ENCODE peak calls at places on chromosomes 4 and X, in six cellular contexts. One of them, this sample, is unnamed.

GRCh38 chr4:78320353-78320935 is 231.1 kb upstream of the ANXA3 start:
- DNase-seq in cardiac muscle cell: no peak
- DNase-seq in choroid plexus epithelial cell: peak
- DNase-seq in Peyer's patch: no peak
- DNase-seq in astrocyte of the spinal cord: peak
- DNase-seq in CD8-positive, alpha-beta T cell: no peak
- DNase-seq in this sample: no peak

GRCh38 chr4:8516996-8517550 is 63.1 kb upstream of the GPR78 start:
- DNase-seq in cardiac muscle cell: no peak
- DNase-seq in choroid plexus epithelial cell: no peak
- DNase-seq in Peyer's patch: no peak
- DNase-seq in astrocyte of the spinal cord: no peak
- DNase-seq in CD8-positive, alpha-beta T cell: no peak
- DNase-seq in this sample: no peak

GRCh38 chr4:156193800-156194199 is 240.1 kb upstream of the CTSO start:
- DNase-seq in cardiac muscle cell: no peak
- DNase-seq in choroid plexus epithelial cell: peak
- DNase-seq in Peyer's patch: no peak
- DNase-seq in astrocyte of the spinal cord: peak
- DNase-seq in CD8-positive, alpha-beta T cell: no peak
- DNase-seq in this sample: no peak

GRCh38 chr4:77201343-77201742 is 44.3 kb downstream of the CCNG2 start:
- DNase-seq in cardiac muscle cell: no peak
- DNase-seq in choroid plexus epithelial cell: no peak
- DNase-seq in Peyer's patch: no peak
- DNase-seq in astrocyte of the spinal cord: peak
- DNase-seq in CD8-positive, alpha-beta T cell: no peak
- DNase-seq in this sample: no peak

GRCh38 chr4:139530833-139531427 is 25.1 kb downstream of the SETD7 start:
- DNase-seq in cardiac muscle cell: peak
- DNase-seq in choroid plexus epithelial cell: peak
- DNase-seq in Peyer's patch: no peak
- DNase-seq in astrocyte of the spinal cord: no peak
- DNase-seq in CD8-positive, alpha-beta T cell: peak
- DNase-seq in this sample: peak

GRCh38 chrX:15755091-15755490 is 17.0 kb downstream of the CA5B start:
- DNase-seq in cardiac muscle cell: peak
- DNase-seq in choroid plexus epithelial cell: no peak
- DNase-seq in Peyer's patch: no peak
- DNase-seq in astrocyte of the spinal cord: no peak
- DNase-seq in CD8-positive, alpha-beta T cell: no peak
- DNase-seq in this sample: no peak

GRCh38 chr4:95153182-95153581 is 395.4 kb downstream of the BMPR1B start:
- DNase-seq in cardiac muscle cell: peak
- DNase-seq in choroid plexus epithelial cell: peak
- DNase-seq in Peyer's patch: no peak
- DNase-seq in astrocyte of the spinal cord: no peak
- DNase-seq in CD8-positive, alpha-beta T cell: no peak
- DNase-seq in this sample: no peak

GRCh38 chr4:92215471-92215870 is 88.3 kb upstream of the GRID2 start:
- DNase-seq in cardiac muscle cell: no peak
- DNase-seq in choroid plexus epithelial cell: no peak
- DNase-seq in Peyer's patch: no peak
- DNase-seq in astrocyte of the spinal cord: no peak
- DNase-seq in CD8-positive, alpha-beta T cell: no peak
- DNase-seq in this sample: no peak

GRCh38 chr4:99921174-99921573 is 25.2 kb downstream of the DNAJB14 start:
- DNase-seq in cardiac muscle cell: no peak
- DNase-seq in choroid plexus epithelial cell: no peak
- DNase-seq in Peyer's patch: no peak
- DNase-seq in astrocyte of the spinal cord: no peak
- DNase-seq in CD8-positive, alpha-beta T cell: no peak
- DNase-seq in this sample: no peak

GRCh38 chrX:118726887-118727685 is at the start of gene IL13RA1:
- DNase-seq in cardiac muscle cell: peak
- DNase-seq in choroid plexus epithelial cell: peak
- DNase-seq in Peyer's patch: peak
- DNase-seq in astrocyte of the spinal cord: peak
- DNase-seq in CD8-positive, alpha-beta T cell: no peak
- DNase-seq in this sample: peak

GRCh38 chrX:21725498-21725897 is 32.4 kb downstream of the SMPX start:
- DNase-seq in cardiac muscle cell: peak
- DNase-seq in choroid plexus epithelial cell: peak
- DNase-seq in Peyer's patch: no peak
- DNase-seq in astrocyte of the spinal cord: peak
- DNase-seq in CD8-positive, alpha-beta T cell: no peak
- DNase-seq in this sample: no peak

GRCh38 chr4:155973639-155974475 is 20.2 kb upstream of the CTSO start:
- DNase-seq in cardiac muscle cell: no peak
- DNase-seq in choroid plexus epithelial cell: peak
- DNase-seq in Peyer's patch: no peak
- DNase-seq in astrocyte of the spinal cord: peak
- DNase-seq in CD8-positive, alpha-beta T cell: no peak
- DNase-seq in this sample: no peak

GRCh38 chr4:140066031-140066930 is 87.7 kb downstream of the MAML3 start:
- DNase-seq in cardiac muscle cell: peak
- DNase-seq in choroid plexus epithelial cell: no peak
- DNase-seq in Peyer's patch: no peak
- DNase-seq in astrocyte of the spinal cord: no peak
- DNase-seq in CD8-positive, alpha-beta T cell: no peak
- DNase-seq in this sample: no peak

GRCh38 chr4:165053645-165054044 is at the start of gene TRIM75:
- DNase-seq in cardiac muscle cell: no peak
- DNase-seq in choroid plexus epithelial cell: no peak
- DNase-seq in Peyer's patch: no peak
- DNase-seq in astrocyte of the spinal cord: no peak
- DNase-seq in CD8-positive, alpha-beta T cell: no peak
- DNase-seq in this sample: no peak

GRCh38 chrX:2710041-2710471 is 19.0 kb downstream of the CD99 start:
- DNase-seq in cardiac muscle cell: no peak
- DNase-seq in choroid plexus epithelial cell: peak
- DNase-seq in Peyer's patch: peak
- DNase-seq in astrocyte of the spinal cord: peak
- DNase-seq in CD8-positive, alpha-beta T cell: no peak
- DNase-seq in this sample: no peak

GRCh38 chrX:136780738-136781137 is at the start of gene ARHGEF6:
- DNase-seq in cardiac muscle cell: no peak
- DNase-seq in choroid plexus epithelial cell: no peak
- DNase-seq in Peyer's patch: no peak
- DNase-seq in astrocyte of the spinal cord: no peak
- DNase-seq in CD8-positive, alpha-beta T cell: peak
- DNase-seq in this sample: no peak

GRCh38 chr4:123602007-123602406 is 205.4 kb downstream of the SPRY1 start:
- DNase-seq in cardiac muscle cell: no peak
- DNase-seq in choroid plexus epithelial cell: no peak
- DNase-seq in Peyer's patch: no peak
- DNase-seq in astrocyte of the spinal cord: no peak
- DNase-seq in CD8-positive, alpha-beta T cell: no peak
- DNase-seq in this sample: no peak

GRCh38 chr4:74376888-74377483 is 12.0 kb downstream of the EREG start:
- DNase-seq in cardiac muscle cell: peak
- DNase-seq in choroid plexus epithelial cell: peak
- DNase-seq in Peyer's patch: no peak
- DNase-seq in astrocyte of the spinal cord: peak
- DNase-seq in CD8-positive, alpha-beta T cell: no peak
- DNase-seq in this sample: no peak

DNA sequence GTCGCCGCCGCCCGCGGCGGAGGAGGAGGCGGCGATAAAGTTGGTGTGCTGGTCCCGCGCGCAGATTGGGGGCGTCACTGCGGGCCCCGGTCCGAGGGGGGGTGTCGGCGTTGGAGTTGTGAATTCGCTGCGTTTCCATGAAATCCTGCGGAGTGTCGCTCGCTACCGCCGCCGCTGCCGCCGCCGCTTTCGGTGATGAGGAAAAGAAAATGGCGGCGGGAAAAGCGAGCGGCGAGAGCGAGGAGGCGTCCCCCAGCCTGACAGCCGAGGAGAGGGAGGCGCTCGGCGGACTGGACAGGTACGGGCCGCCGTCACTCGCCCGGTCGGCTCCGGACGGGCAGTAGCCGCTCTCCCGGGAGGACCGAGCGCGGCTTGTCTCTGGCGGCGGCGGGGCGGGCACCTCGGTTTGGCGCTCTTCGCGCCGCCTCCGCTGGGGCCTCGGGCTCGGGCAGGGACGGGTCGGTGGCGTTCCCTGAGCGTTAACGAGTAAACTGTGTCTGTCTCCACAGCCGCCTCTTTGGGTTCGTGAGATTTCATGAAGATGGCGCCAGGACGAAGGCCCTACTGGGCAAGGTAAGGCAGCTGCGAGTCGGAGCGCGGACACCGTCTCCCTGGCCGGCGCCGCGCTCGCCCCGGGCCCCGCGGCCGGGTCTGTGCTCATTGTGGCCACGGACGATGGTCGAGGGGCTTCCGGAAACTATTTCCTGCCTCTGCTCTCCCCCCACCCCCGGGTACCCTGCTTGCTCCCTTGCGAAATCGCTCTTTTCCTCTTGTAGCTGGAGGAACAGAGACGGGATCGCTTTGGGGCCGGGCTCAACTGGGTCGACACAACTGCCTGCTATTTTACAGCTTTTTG is 655 bp downstream of the KDM6A start:
- DNase-seq in cardiac muscle cell: peak
- DNase-seq in choroid plexus epithelial cell: peak
- DNase-seq in Peyer's patch: peak
- DNase-seq in astrocyte of the spinal cord: peak
- DNase-seq in CD8-positive, alpha-beta T cell: peak
- DNase-seq in this sample: no peak
- TF ChIP-seq CTCF in cardiac muscle cell: no peak
- TF ChIP-seq CTCF in choroid plexus epithelial cell: no peak
- TF ChIP-seq CTCF in Peyer's patch: no peak
- TF ChIP-seq CTCF in astrocyte of the spinal cord: no peak
- TF ChIP-seq CTCF in CD8-positive, alpha-beta T cell: no peak
- TF ChIP-seq CTCF in this sample: no peak

GRCh38 chr4:189785257-189785656 is 155.4 kb upstream of the FRG1 start:
- DNase-seq in cardiac muscle cell: no peak
- DNase-seq in choroid plexus epithelial cell: no peak
- DNase-seq in Peyer's patch: no peak
- DNase-seq in astrocyte of the spinal cord: no peak
- DNase-seq in CD8-positive, alpha-beta T cell: no peak
- DNase-seq in this sample: no peak
- TF ChIP-seq CTCF in cardiac muscle cell: no peak
- TF ChIP-seq CTCF in choroid plexus epithelial cell: no peak
- TF ChIP-seq CTCF in Peyer's patch: no peak
- TF ChIP-seq CTCF in astrocyte of the spinal cord: no peak
- TF ChIP-seq CTCF in CD8-positive, alpha-beta T cell: no peak
- TF ChIP-seq CTCF in this sample: no peak

GRCh38 chr4:114386637-114387233 is 211.9 kb upstream of the UGT8 start:
- DNase-seq in cardiac muscle cell: peak
- DNase-seq in choroid plexus epithelial cell: peak
- DNase-seq in Peyer's patch: no peak
- DNase-seq in astrocyte of the spinal cord: peak
- DNase-seq in CD8-positive, alpha-beta T cell: no peak
- DNase-seq in this sample: no peak

GRCh38 chr4:114383721-114384120 is 214.9 kb upstream of the UGT8 start:
- DNase-seq in cardiac muscle cell: no peak
- DNase-seq in choroid plexus epithelial cell: peak
- DNase-seq in Peyer's patch: no peak
- DNase-seq in astrocyte of the spinal cord: peak
- DNase-seq in CD8-positive, alpha-beta T cell: no peak
- DNase-seq in this sample: no peak

GRCh38 chr4:114385195-114385985 is 213.2 kb upstream of the UGT8 start:
- DNase-seq in cardiac muscle cell: no peak
- DNase-seq in choroid plexus epithelial cell: no peak
- DNase-seq in Peyer's patch: no peak
- DNase-seq in astrocyte of the spinal cord: no peak
- DNase-seq in CD8-positive, alpha-beta T cell: no peak
- DNase-seq in this sample: no peak

GRCh38 chr4:114383055-114383454 is 215.6 kb upstream of the UGT8 start:
- DNase-seq in cardiac muscle cell: no peak
- DNase-seq in choroid plexus epithelial cell: no peak
- DNase-seq in Peyer's patch: no peak
- DNase-seq in astrocyte of the spinal cord: no peak
- DNase-seq in CD8-positive, alpha-beta T cell: no peak
- DNase-seq in this sample: no peak

DNA sequence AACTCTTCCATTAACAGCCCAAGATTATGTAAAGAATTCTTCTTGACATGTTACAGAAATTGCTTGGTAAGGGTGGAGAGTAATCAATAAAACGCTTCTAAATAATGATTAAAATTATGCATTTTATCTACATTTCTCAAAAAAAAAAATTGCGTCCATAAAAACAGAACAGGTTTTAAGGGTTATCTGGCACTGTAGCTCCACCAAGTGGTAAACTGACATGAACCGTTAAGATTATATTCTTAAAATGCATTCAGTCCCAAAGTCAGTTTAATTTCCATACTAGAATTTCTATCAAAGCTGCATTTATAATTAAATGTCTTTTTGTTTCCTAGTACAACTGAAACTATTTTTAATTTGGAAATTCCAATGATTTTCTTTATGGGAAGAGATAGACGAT is 214.0 kb upstream of the UGT8 start:
- DNase-seq in cardiac muscle cell: peak
- DNase-seq in choroid plexus epithelial cell: peak
- DNase-seq in Peyer's patch: no peak
- DNase-seq in astrocyte of the spinal cord: peak
- DNase-seq in CD8-positive, alpha-beta T cell: no peak
- DNase-seq in this sample: no peak
- TF ChIP-seq CTCF in cardiac muscle cell: peak
- TF ChIP-seq CTCF in choroid plexus epithelial cell: peak
- TF ChIP-seq CTCF in Peyer's patch: no peak
- TF ChIP-seq CTCF in astrocyte of the spinal cord: peak
- TF ChIP-seq CTCF in CD8-positive, alpha-beta T cell: peak
- TF ChIP-seq CTCF in this sample: no peak

GRCh38 chrX:71214604-71215334 is 8.3 kb upstream of the GJB1 start:
- DNase-seq in cardiac muscle cell: no peak
- DNase-seq in choroid plexus epithelial cell: no peak
- DNase-seq in Peyer's patch: peak
- DNase-seq in astrocyte of the spinal cord: no peak
- DNase-seq in CD8-positive, alpha-beta T cell: no peak
- DNase-seq in this sample: no peak

GRCh38 chrX:71214152-71214551 is 8.9 kb upstream of the GJB1 start:
- DNase-seq in cardiac muscle cell: no peak
- DNase-seq in choroid plexus epithelial cell: no peak
- DNase-seq in Peyer's patch: no peak
- DNase-seq in astrocyte of the spinal cord: no peak
- DNase-seq in CD8-positive, alpha-beta T cell: no peak
- DNase-seq in this sample: no peak

GRCh38 chrX:71212536-71212935 is 10.5 kb upstream of the GJB1 start:
- DNase-seq in cardiac muscle cell: no peak
- DNase-seq in choroid plexus epithelial cell: no peak
- DNase-seq in Peyer's patch: no peak
- DNase-seq in astrocyte of the spinal cord: no peak
- DNase-seq in CD8-positive, alpha-beta T cell: no peak
- DNase-seq in this sample: no peak

GRCh38 chrX:71215335-71215912 is 7.6 kb upstream of the GJB1 start:
- DNase-seq in cardiac muscle cell: no peak
- DNase-seq in choroid plexus epithelial cell: no peak
- DNase-seq in Peyer's patch: no peak
- DNase-seq in astrocyte of the spinal cord: no peak
- DNase-seq in CD8-positive, alpha-beta T cell: no peak
- DNase-seq in this sample: no peak

GRCh38 chrX:71210829-71211228 is 12.2 kb upstream of the GJB1 start:
- DNase-seq in cardiac muscle cell: no peak
- DNase-seq in choroid plexus epithelial cell: no peak
- DNase-seq in Peyer's patch: no peak
- DNase-seq in astrocyte of the spinal cord: no peak
- DNase-seq in CD8-positive, alpha-beta T cell: no peak
- DNase-seq in this sample: no peak
- TF ChIP-seq CTCF in cardiac muscle cell: no peak
- TF ChIP-seq CTCF in choroid plexus epithelial cell: no peak
- TF ChIP-seq CTCF in Peyer's patch: no peak
- TF ChIP-seq CTCF in astrocyte of the spinal cord: no peak
- TF ChIP-seq CTCF in CD8-positive, alpha-beta T cell: no peak
- TF ChIP-seq CTCF in this sample: no peak

This sample was measured in activated B cell treated with CpG ODN at 0.5 μM for 24 hours.